ENCODE peak calls at places on chromosomes 7 and 10, in six cellular contexts. E, I, H, X, Y and V are unnamed samples.

GRCh38 chr10:102408728-102409603 is 9.6 kb downstream of the PSD start:
- DNase-seq in I (no peak), Y (peak; percentile 57), X (peak; percentile 25), H (no peak), E (no peak), V (no peak)

GRCh38 chr10:103884681-103885139 is 29.3 kb upstream of the SH3PXD2A start:
- DNase-seq in E (peak; percentile 58), I (peak; percentile 33), H (peak; percentile 33), Y (no peak), X (peak; percentile 44), V (no peak)

GRCh38 chr10:78224602-78225001 is 190.9 kb downstream of the RPS24 start:
- DNase-seq in H (no peak), X (no peak), E (no peak), Y (no peak), I (no peak), V (no peak)

GRCh38 chr10:30687698-30688213 is 58.2 kb upstream of the LYZL2 start:
- DNase-seq in H (peak; percentile 59), Y (peak; percentile 79), E (peak; percentile 69), X (peak; percentile 61), I (peak; percentile 36), V (peak; percentile 67)

GRCh38 chr10:127157506-127158205 is 38.7 kb downstream of the INSYN2A start:
- DNase-seq in I (no peak), Y (no peak), E (no peak), X (no peak), H (no peak), V (no peak)

GRCh38 chr10:98030093-98030821 is at the start of gene CRTAC1:
- DNase-seq in E (no peak), H (peak; percentile 44), X (no peak), I (peak; percentile 46), Y (no peak), V (peak; percentile 29)

GRCh38 chr10:99966306-99966705 is 43.4 kb downstream of the DNMBP start:
- DNase-seq in H (no peak), Y (no peak), X (peak; percentile 39), I (no peak), E (peak; percentile 41), V (no peak)

GRCh38 chr7:101586971-101587370 is 42.1 kb downstream of the MYL10 start:
- DNase-seq in H (no peak), Y (no peak), I (no peak), X (no peak), E (no peak), V (no peak)

GRCh38 chr10:6014241-6014761 is 37.0 kb upstream of the IL15RA start:
- DNase-seq in X (peak; percentile 64), Y (peak; percentile 61), I (peak; percentile 20), H (no peak), E (peak; percentile 49), V (peak; percentile 67)

GRCh38 chr10:70052462-70053211 is at the start of gene MACROH2A2:
- DNase-seq in X (peak; percentile 83), I (peak; percentile 68), Y (no peak), E (no peak), H (peak; percentile 61), V (peak; percentile 43)

GRCh38 chr10:61902448-61903183 is 1.1 kb downstream of the ARID5B start:
- DNase-seq in E (peak; percentile 43), Y (peak; percentile 60), X (peak; percentile 78), H (peak; percentile 34), I (peak; percentile 28), V (peak; percentile 47)

GRCh38 chr10:71621783-71622526 is 97.6 kb downstream of the C10orf105 start:
- DNase-seq in H (no peak), E (peak; percentile 41), X (peak; percentile 56), Y (no peak), I (no peak), V (no peak)

GRCh38 chr10:42924484-42924883 is 141.9 kb downstream of the BMS1 start:
- DNase-seq in H (no peak), I (no peak), X (no peak), Y (no peak), E (no peak), V (no peak)